ENCODE peak calls at places on chromosomes 16 and 17, in ten cellular contexts. B is renal cortical epithelial cell, X is GM10248, V is NCI-H2081, R is aorta, A is lower lobe of right lung, N is lower leg skin, W is EH, T is T-helper 9 cell, U is ascending aorta. L is an unnamed sample.
A peak's percentile ranks its signal among the peaks of the same experiment; 100 is the strongest.

GRCh38 chr17:37220609-37220953 is 155.2 kb upstream of the C17orf78 start:
- DNase-seq in X (no peak), R (no peak), W (peak; percentile 56), B (peak; percentile 20), T (no peak), U (no peak), N (no peak), A (no peak), V (peak; percentile 32), L (peak; percentile 45)

GRCh38 chr16:576197-576822 is 6.5 kb downstream of the PIGQ start:
- DNase-seq in T (no peak), N (no peak), A (no peak), U (no peak), B (no peak), X (no peak), W (no peak), R (no peak), V (no peak), L (no peak)

GRCh38 chr16:25027781-25028180 is 12.6 kb upstream of the ARHGAP17 start:
- DNase-seq in W (no peak), V (no peak), U (no peak), B (no peak), X (no peak), A (no peak), N (no peak), T (no peak), R (no peak), L (no peak)

GRCh38 chr17:50545306-50545705 is 1.7 kb upstream of the SPATA20 start:
- DNase-seq in R (no peak), B (no peak), X (no peak), V (no peak), N (no peak), U (no peak), A (no peak), W (no peak), T (no peak), L (peak; percentile 16)

GRCh38 chr16:88442811-88443576 is 10.1 kb upstream of the ZFPM1 start:
- DNase-seq in X (peak; percentile 92), V (peak; percentile 65), T (peak; percentile 81), B (peak; percentile 27), U (no peak), N (peak; percentile 94), W (peak; percentile 74), A (peak; percentile 83), R (peak; percentile 93), L (peak; percentile 87)

GRCh38 chr16:54928421-54929089 is 2.1 kb upstream of the IRX5 start:
- DNase-seq in T (no peak), A (peak; percentile 90), X (peak; percentile 24), U (no peak), W (peak; percentile 75), N (peak; percentile 96), V (no peak), B (no peak), R (peak; percentile 91), L (peak; percentile 93)

GRCh38 chr16:55184052-55184451 is 140.0 kb upstream of the IRX6 start:
- DNase-seq in T (no peak), B (no peak), A (no peak), N (no peak), V (no peak), W (no peak), R (no peak), U (no peak), X (no peak), L (no peak)

GRCh38 chr16:55280622-55281021 is 43.4 kb upstream of the IRX6 start:
- DNase-seq in U (no peak), R (no peak), T (no peak), W (peak; percentile 13), V (peak; percentile 17), A (no peak), X (no peak), B (no peak), N (peak; percentile 34), L (no peak)

GRCh38 chr16:28140788-28141618 is 70.8 kb downstream of the XPO6 start:
- DNase-seq in V (no peak), B (no peak), N (no peak), A (peak; percentile 53), W (no peak), R (no peak), U (no peak), X (peak; percentile 72), T (peak; percentile 47), L (peak; percentile 20)

GRCh38 chr17:73231363-73231762 is 30.3 kb downstream of the CPSF4L start:
- DNase-seq in W (peak; percentile 39), U (no peak), T (no peak), R (no peak), V (peak; percentile 8), B (no peak), N (no peak), A (no peak), X (no peak), L (peak; percentile 65)

GRCh38 chr17:63445065-63445464 is 1.0 kb downstream of the CYB561 start:
- DNase-seq in V (no peak), A (no peak), W (no peak), U (no peak), B (no peak), R (no peak), T (no peak), X (no peak), N (no peak), L (no peak)

GRCh38 chr16:88535181-88535856 is 34.9 kb upstream of the ZC3H18 start:
- DNase-seq in N (no peak), B (no peak), X (no peak), R (no peak), V (no peak), T (no peak), W (no peak), U (no peak), A (peak; percentile 56), L (no peak)

GRCh38 chr16:8623634-8624033 is 2.1 kb downstream of the METTL22 start:
- DNase-seq in V (no peak), W (peak; percentile 19), U (no peak), R (no peak), A (no peak), N (no peak), T (no peak), B (peak; percentile 32), X (no peak), L (no peak)

GRCh38 chr16:58509256-58510096 is 5.8 kb upstream of the SETD6 start:
- DNase-seq in U (no peak), W (no peak), R (peak; percentile 50), A (peak; percentile 41), B (no peak), T (no peak), X (no peak), N (peak; percentile 76), V (no peak), L (no peak)

GRCh38 chr17:7119314-7119713 is 4.7 kb upstream of the ASGR2 start:
- DNase-seq in X (no peak), T (no peak), B (no peak), R (peak; percentile 62), V (no peak), W (no peak), N (peak; percentile 71), A (no peak), U (no peak), L (no peak)

GRCh38 chr17:4573682-4574081 is 10.6 kb upstream of the SMTNL2 start:
- DNase-seq in X (peak; percentile 66), R (no peak), B (peak; percentile 43), V (no peak), A (no peak), T (peak; percentile 19), U (no peak), N (no peak), W (no peak), L (no peak)

GRCh38 chr16:49282690-49283375 is 1.2 kb upstream of the CBLN1 start:
- DNase-seq in R (no peak), V (no peak), T (no peak), A (no peak), W (no peak), U (no peak), N (no peak), X (peak; percentile 18), B (no peak), L (no peak)

GRCh38 chr17:70288540-70289290 is 119.4 kb downstream of the KCNJ2 start:
- DNase-seq in U (no peak), A (no peak), B (no peak), V (no peak), X (no peak), R (no peak), T (no peak), N (no peak), W (no peak), L (no peak)

GRCh38 chr17:75623386-75623785 is 9.8 kb upstream of the SMIM5 start:
- DNase-seq in R (no peak), N (no peak), U (no peak), B (no peak), V (no peak), X (no peak), W (peak; percentile 49), A (no peak), T (no peak), L (no peak)

GRCh38 chr16:12145918-12146317 is 169.4 kb downstream of the SNX29 start:
- DNase-seq in T (no peak), W (no peak), R (no peak), U (no peak), X (no peak), A (no peak), N (no peak), V (no peak), B (no peak), L (no peak)

GRCh38 chr16:11163761-11164261 is 92.2 kb downstream of the SOCS1 start:
- DNase-seq in A (no peak), N (no peak), B (no peak), U (no peak), T (no peak), V (no peak), X (no peak), R (no peak), W (no peak), L (no peak)

GRCh38 chr17:42304187-42305030 is 16.1 kb downstream of the STAT5A start:
- DNase-seq in W (no peak), T (no peak), V (no peak), B (no peak), R (no peak), X (no peak), N (no peak), A (no peak), U (no peak), L (no peak)

GRCh38 chr16:73018796-73019455 is 29.0 kb downstream of the ZFHX3 start:
- DNase-seq in N (peak; percentile 42), R (no peak), V (no peak), T (no peak), X (no peak), W (no peak), B (no peak), A (no peak), U (no peak), L (no peak)

GRCh38 chr17:79579074-79579800 is 31.6 kb downstream of the RBFOX3 start:
- DNase-seq in A (no peak), X (no peak), V (no peak), W (no peak), N (no peak), U (no peak), B (no peak), T (no peak), R (no peak), L (no peak)

GRCh38 chr16:86517652-86518258 is 7.4 kb downstream of the FOXF1 start:
- DNase-seq in T (no peak), N (peak; percentile 90), B (peak; percentile 8), W (peak; percentile 74), A (no peak), V (no peak), R (peak; percentile 85), X (peak; percentile 71), U (no peak), L (peak; percentile 25)

GRCh38 chr17:44961921-44962350 is 6.2 kb downstream of the C1QL1 start:
- DNase-seq in V (no peak), W (no peak), A (no peak), U (no peak), R (peak; percentile 36), B (no peak), N (no peak), T (no peak), X (no peak), L (no peak)

GRCh38 chr16:48487287-48487686 is 102.1 kb upstream of the SIAH1 start:
- DNase-seq in W (peak; percentile 32), T (no peak), U (no peak), N (no peak), B (no peak), V (no peak), A (no peak), R (no peak), X (no peak), L (no peak)

GRCh38 chr16:23301251-23302044 is 654 bp upstream of the SCNN1B start:
- DNase-seq in N (no peak), A (no peak), T (no peak), R (no peak), W (no peak), B (no peak), U (no peak), V (no peak), X (no peak), L (no peak)